ENCODE peak calls at places on chromosomes 13 and 19, in eight cellular contexts. Q is NB4, S is fibroblast of villous mesenchyme, T is fibroblast of lung, L is neural progenitor cell, Z is coronary artery, W is upper lobe of right lung, D is brain microvascular endothelial cell. O is an unnamed sample.

GRCh38 chr19:34145741-34146202 is 26.5 kb upstream of the LSM14A start:
- DNase-seq in Z (no peak), W (no peak), T (peak), S (peak), D (peak), L (peak), Q (peak), O (peak)

GRCh38 chr19:19817357-19817756 is 4.2 kb downstream of the ZNF506 start:
- DNase-seq in S (no peak), D (no peak), L (no peak), Z (no peak), T (no peak), W (no peak), Q (no peak), O (no peak)

GRCh38 chr13:105608132-105608531 is 927.3 kb downstream of the EFNB2 start:
- DNase-seq in Q (no peak), T (no peak), S (no peak), L (no peak), D (no peak), W (no peak), Z (no peak), O (no peak)

GRCh38 chr13:41691276-41691675 is 233.9 kb downstream of the RGCC start:
- DNase-seq in L (no peak), S (peak), Q (no peak), D (no peak), W (no peak), T (no peak), Z (no peak), O (no peak)

GRCh38 chr19:35048911-35049411 is 7.4 kb downstream of the HPN start:
- DNase-seq in W (no peak), Z (no peak), L (no peak), Q (no peak), D (no peak), S (no peak), T (no peak), O (no peak)

GRCh38 chr19:1871140-1871597 is 7.8 kb upstream of the KLF16 start:
- DNase-seq in L (no peak), S (no peak), T (no peak), Z (no peak), D (no peak), Q (no peak), W (no peak), O (no peak)

GRCh38 chr19:56091066-56091490 is 30.0 kb downstream of the ZNF787 start:
- DNase-seq in Q (peak), L (no peak), T (peak), D (peak), W (no peak), Z (no peak), S (peak), O (no peak)

GRCh38 chr13:113746143-113746525 is 12.9 kb upstream of the TMEM255B start:
- DNase-seq in Z (no peak), S (no peak), W (no peak), T (no peak), L (no peak), Q (peak), D (no peak), O (no peak)

GRCh38 chr19:38710928-38711725 is 33.1 kb downstream of the CAPN12 start:
- DNase-seq in T (no peak), Z (no peak), W (no peak), S (no peak), Q (no peak), D (no peak), L (no peak), O (no peak)

GRCh38 chr13:28314879-28315278 is 176.5 kb downstream of the PAN3 start:
- DNase-seq in Z (no peak), S (no peak), W (no peak), Q (no peak), D (no peak), T (no peak), L (no peak), O (no peak)

GRCh38 chr13:95221991-95222732 is 79.1 kb downstream of the ABCC4 start:
- DNase-seq in Q (no peak), L (no peak), W (no peak), T (no peak), S (peak), D (no peak), Z (no peak), O (no peak)

GRCh38 chr19:56107626-56108351 is 13.3 kb downstream of the ZNF787 start:
- DNase-seq in D (no peak), T (no peak), S (no peak), W (no peak), Q (no peak), L (no peak), Z (no peak), O (no peak)

DNA sequence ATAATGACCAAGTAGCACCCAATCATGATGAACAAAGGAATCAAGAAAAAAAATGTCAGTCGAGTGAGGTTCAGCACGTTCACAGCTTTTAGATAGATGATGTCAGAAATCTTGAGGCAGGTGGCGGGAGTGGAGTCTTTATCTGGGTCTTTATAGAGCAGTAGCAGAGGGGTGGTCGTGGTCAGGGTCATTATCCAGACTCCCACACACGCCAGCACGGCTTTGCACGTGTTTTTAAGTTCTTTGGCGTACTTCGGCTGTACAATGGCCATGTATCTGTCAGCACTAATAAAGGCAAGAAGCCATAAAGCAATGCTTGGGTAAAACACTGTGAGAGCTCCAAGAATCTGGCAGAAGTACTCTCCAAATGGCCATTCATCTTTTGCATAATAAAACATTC is 2.9 kb downstream of the GPR18 start:
- DNase-seq in W (no peak), Z (no peak), S (no peak), L (no peak), T (no peak), Q (peak), D (no peak), O (no peak)
- H3K4me3 ChIP-seq in W (no peak), Z (no peak), S (no peak), L (no peak), T (no peak), Q (no peak), D (no peak), O (no peak)

DNA sequence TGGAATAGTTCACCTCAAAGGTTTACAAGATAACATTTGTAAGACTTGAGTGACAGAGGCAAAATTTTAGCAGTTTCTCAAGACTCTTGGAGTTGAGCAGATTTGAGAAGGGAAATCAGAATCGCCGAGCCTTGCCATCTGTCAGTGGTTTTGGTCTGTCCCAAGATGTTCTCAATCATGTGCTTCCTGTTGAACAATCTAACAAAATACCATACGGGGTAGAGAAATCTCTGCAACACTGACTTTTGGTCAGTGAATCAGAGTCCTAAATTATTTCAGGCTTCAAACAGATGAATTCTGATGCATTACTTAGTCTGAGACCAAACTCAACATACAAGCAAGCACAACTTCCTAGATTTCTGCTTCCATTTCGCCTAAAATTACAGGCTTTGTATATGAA is 3.8 kb downstream of the KCTD12 start:
- DNase-seq in L (no peak), Q (peak), D (peak), Z (no peak), S (peak), T (peak), W (no peak), O (peak)
- H3K4me3 ChIP-seq in L (no peak), Q (no peak), D (peak), Z (peak), S (peak), T (peak), W (peak), O (peak)

GRCh38 chr13:106986033-106986484 is 418.1 kb upstream of the ARGLU1 start:
- DNase-seq in W (no peak), L (peak), Z (no peak), S (peak), Q (no peak), D (peak), T (peak), O (no peak)
- H3K4me3 ChIP-seq in W (no peak), L (no peak), Z (no peak), S (no peak), Q (no peak), D (no peak), T (no peak), O (no peak)

DNA sequence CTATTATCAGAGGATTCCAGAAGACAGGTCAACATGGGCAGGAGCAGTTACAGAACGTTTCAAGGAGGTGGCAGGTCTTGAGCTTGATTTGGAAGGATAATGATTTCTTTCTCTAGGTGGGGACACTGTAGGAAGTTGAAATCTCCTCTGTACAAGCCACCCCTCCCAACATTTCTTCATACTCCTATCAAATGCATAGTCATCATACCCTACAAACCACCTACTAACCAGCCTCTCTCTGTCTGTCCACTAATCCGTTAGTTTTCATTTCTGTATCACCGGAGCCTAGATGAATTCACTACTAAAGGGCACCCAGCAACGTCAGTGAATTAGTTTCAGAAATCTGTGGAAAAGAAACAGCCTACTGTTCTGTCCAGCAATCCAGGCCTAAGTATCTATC is 1.3 kb downstream of the ATP7B start:
- DNase-seq in Z (no peak), T (no peak), S (no peak), L (no peak), D (no peak), Q (no peak), W (no peak), O (no peak)
- H3K4me3 ChIP-seq in Z (no peak), T (no peak), S (no peak), L (no peak), D (no peak), Q (no peak), W (no peak), O (no peak)

GRCh38 chr19:15332311-15332996 is at the start of gene BRD4:
- DNase-seq in L (peak), D (no peak), T (peak), S (peak), Q (peak), Z (peak), W (peak), O (peak)

GRCh38 chr19:15324791-15325519 is 7.4 kb downstream of the BRD4 start:
- DNase-seq in D (no peak), L (peak), Q (no peak), W (peak), T (no peak), S (no peak), Z (no peak), O (no peak)

GRCh38 chr19:15330801-15331418 is 1.4 kb downstream of the BRD4 start:
- DNase-seq in Z (no peak), S (peak), L (peak), D (peak), T (peak), Q (peak), W (no peak), O (peak)

GRCh38 chr19:15331419-15332310 is 674 bp downstream of the BRD4 start:
- DNase-seq in Z (peak), S (peak), Q (peak), L (peak), T (peak), D (no peak), W (peak), O (no peak)

DNA sequence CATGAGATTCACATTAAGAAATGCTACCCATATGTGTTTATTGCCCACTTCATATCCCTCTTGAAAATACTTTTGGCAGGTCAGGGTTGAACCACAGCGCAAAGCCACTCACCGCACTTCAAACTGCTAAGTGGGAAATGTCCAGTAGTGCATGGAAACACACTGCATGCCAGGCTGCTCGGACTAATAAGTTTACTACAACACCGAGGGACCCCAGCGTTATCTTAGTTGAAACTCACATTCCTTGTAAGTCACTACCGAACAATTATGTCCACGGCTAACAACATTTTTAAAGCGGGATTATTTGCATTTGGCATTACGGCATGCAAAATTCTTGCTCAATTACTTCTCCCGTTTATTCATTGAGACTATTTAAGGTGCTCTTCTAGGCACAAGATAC is 4.0 kb downstream of the BRD4 start:
- DNase-seq in Q (no peak), W (no peak), Z (no peak), S (no peak), D (no peak), L (no peak), T (peak), O (no peak)
- H3K4me3 ChIP-seq in Q (peak), W (no peak), Z (peak), S (peak), D (no peak), L (no peak), T (no peak), O (no peak)

GRCh38 chr13:79725841-79726240 is 244.9 kb downstream of the NDFIP2 start:
- DNase-seq in Q (no peak), W (no peak), S (peak), T (no peak), Z (no peak), L (no peak), D (no peak), O (no peak)

GRCh38 chr13:79723462-79724116 is 242.6 kb downstream of the NDFIP2 start:
- DNase-seq in D (no peak), L (no peak), T (no peak), W (no peak), Z (no peak), S (no peak), Q (no peak), O (peak)

GRCh38 chr13:79722885-79723445 is 242.0 kb downstream of the NDFIP2 start:
- DNase-seq in S (peak), Q (no peak), W (no peak), L (no peak), Z (no peak), D (no peak), T (peak), O (no peak)

GRCh38 chr13:79724348-79725103 is 243.6 kb downstream of the NDFIP2 start:
- DNase-seq in L (no peak), W (no peak), Q (no peak), S (no peak), Z (no peak), T (peak), D (no peak), O (peak)
- H3K4me3 ChIP-seq in L (no peak), W (no peak), Q (no peak), S (no peak), Z (no peak), T (no peak), D (no peak), O (no peak)

O was measured in endothelial cell of umbilical vein.